ENCODE peak calls at places on chromosomes 13 and 19, in eight cellular contexts. X is stimulated activated CD8-positive, alpha-beta memory T cell treated with anti-CD3 and anti-CD28 coated beads, Interleukin-12 subunit alpha, Interleukin-12 subunit beta, amount 100 ng/mL, for 1 hour; F is neural crest cell; I is HT1080; Q is naive B cell; H is KG1; V is stimulated activated CD4-positive, alpha-beta T cell treated with anti-CD3 and anti-CD28 coated beads, Interleukin-1b, Interleukin-23, amount 100 ng/mL, for 48 hours; B is ELR. U is an unnamed sample.

GRCh38 chr13:68176486-68176885 is 946.4 kb upstream of the PCDH9 start:
- DNase-seq in X (no peak), F (no peak), I (peak; percentile 88), Q (no peak), H (no peak), V (no peak), B (peak; percentile 83), U (peak; percentile 5)

GRCh38 chr19:33324628-33325027 is 22.3 kb upstream of the CEBPA start:
- DNase-seq in X (no peak), F (no peak), I (no peak), Q (no peak), H (no peak), V (no peak), B (no peak), U (no peak)

GRCh38 chr19:41705393-41706174 is 2.8 kb upstream of the CEACAM5 start:
- DNase-seq in X (no peak), F (no peak), I (no peak), Q (no peak), H (no peak), V (peak; percentile 28), B (peak; percentile 23), U (peak; percentile 18)

GRCh38 chr19:27672309-27673047 is 1540.5 kb downstream of the UQCRFS1 start:
- DNase-seq in X (no peak), F (no peak), I (no peak), Q (no peak), H (no peak), V (no peak), B (no peak), U (no peak)

GRCh38 chr19:46631481-46631880 is 4.5 kb downstream of the GNG8 start:
- DNase-seq in X (no peak), F (no peak), I (no peak), Q (no peak), H (no peak), V (no peak), B (peak; percentile 69), U (no peak)

GRCh38 chr13:98507060-98507797 is 69.7 kb downstream of the STK24 start:
- DNase-seq in X (no peak), F (no peak), I (peak; percentile 27), Q (no peak), H (no peak), V (no peak), B (no peak), U (peak; percentile 73)

GRCh38 chr13:46831588-46832194 is 34.7 kb upstream of the ESD start:
- DNase-seq in X (peak; percentile 10), F (peak; percentile 60), I (peak; percentile 37), Q (peak; percentile 24), H (peak; percentile 75), V (peak; percentile 3), B (peak; percentile 63), U (peak; percentile 34)

GRCh38 chr13:29654807-29655547 is 59.5 kb upstream of the SLC7A1 start:
- DNase-seq in X (no peak), F (no peak), I (peak; percentile 49), Q (no peak), H (no peak), V (no peak), B (peak; percentile 89), U (peak; percentile 80)

GRCh38 chr13:109151696-109152095 is 522.3 kb downstream of the MYO16 start:
- DNase-seq in X (no peak), F (no peak), I (no peak), Q (no peak), H (no peak), V (no peak), B (no peak), U (no peak)

GRCh38 chr13:84684804-84685203 is 802.5 kb upstream of the SLITRK1 start:
- DNase-seq in X (no peak), F (no peak), I (peak; percentile 40), Q (no peak), H (no peak), V (no peak), B (peak; percentile 51), U (no peak)

GRCh38 chr13:62294210-62294609 is 878.6 kb upstream of the PCDH20 start:
- DNase-seq in X (no peak), F (no peak), I (peak; percentile 6), Q (no peak), H (no peak), V (no peak), B (peak; percentile 77), U (no peak)

GRCh38 chr13:76438050-76438449 is 448.2 kb downstream of the KCTD12 start:
- DNase-seq in X (no peak), F (no peak), I (peak; percentile 37), Q (no peak), H (no peak), V (no peak), B (peak; percentile 61), U (peak; percentile 2)